ENCODE peak calls at places on chromosomes 6 and 20, in eight cellular contexts. K is fibroblast of lung, B is NCI-H1694, C is NCI-H748 treated with DMSO at 0.1 percent for 48 hours, I is HCT116, G is cardiac fibroblast, S is HFF-Myc, V is retina. R is an unnamed sample.

GRCh38 chr6:21201673-21202430 is 391.7 kb upstream of the SOX4 start:
- DNase-seq in G (no peak), V (no peak), C (peak; percentile 99), B (peak; percentile 79), K (no peak), I (no peak), S (no peak), R (peak; percentile 94)

GRCh38 chr20:1815502-1816085 is 79.6 kb upstream of the SIRPA start:
- DNase-seq in C (peak; percentile 66), K (no peak), I (no peak), G (no peak), S (no peak), B (no peak), V (no peak), R (no peak)

GRCh38 chr6:118786696-118787453 is 107.1 kb upstream of the ASF1A start:
- DNase-seq in S (no peak), K (no peak), C (no peak), G (no peak), B (no peak), I (no peak), V (no peak), R (no peak)

GRCh38 chr6:143684484-143684883 is 6.7 kb downstream of the PHACTR2 start:
- DNase-seq in I (no peak), S (no peak), B (no peak), G (no peak), K (no peak), C (no peak), V (no peak), R (no peak)

GRCh38 chr6:167551634-167552630 is 227.0 kb downstream of the TTLL2 start:
- DNase-seq in I (no peak), V (no peak), K (no peak), G (no peak), B (no peak), S (no peak), C (no peak), R (no peak)

GRCh38 chr6:142474446-142475289 is 172.9 kb downstream of the ADGRG6 start:
- DNase-seq in V (peak; percentile 53), K (peak; percentile 80), G (peak; percentile 73), C (peak; percentile 26), S (peak; percentile 33), B (peak; percentile 20), I (peak; percentile 77), R (peak; percentile 2)

GRCh38 chr6:125415921-125416320 is 114.2 kb upstream of the HDDC2 start:
- DNase-seq in V (no peak), K (peak; percentile 35), B (no peak), G (peak; percentile 67), I (no peak), S (no peak), C (no peak), R (no peak)

GRCh38 chr20:49672109-49672681 is 41.5 kb downstream of the B4GALT5 start:
- DNase-seq in K (no peak), C (no peak), G (no peak), S (no peak), I (no peak), V (no peak), B (no peak), R (no peak)

GRCh38 chr6:27275025-27275956 is 27.8 kb downstream of the PRSS16 start:
- DNase-seq in B (no peak), G (peak; percentile 65), C (peak; percentile 47), S (no peak), I (peak; percentile 38), K (no peak), V (no peak), R (no peak)

GRCh38 chr20:3934628-3935027 is 45.4 kb downstream of the PANK2 start:
- DNase-seq in K (peak; percentile 46), I (no peak), G (peak; percentile 44), C (no peak), V (no peak), S (no peak), B (no peak), R (no peak)

GRCh38 chr6:159445351-159445750 is 247.7 kb downstream of the SOD2 start:
- DNase-seq in I (no peak), V (no peak), G (no peak), C (no peak), S (no peak), B (no peak), K (no peak), R (no peak)

GRCh38 chr6:89566930-89567634 is 71.5 kb downstream of the LYRM2 start:
- DNase-seq in I (no peak), K (no peak), S (no peak), G (no peak), B (no peak), V (peak; percentile 87), C (peak; percentile 82), R (no peak)

GRCh38 chr6:161088676-161089328 is 97.2 kb downstream of the MAP3K4 start:
- DNase-seq in V (peak; percentile 29), S (no peak), I (no peak), B (no peak), G (no peak), K (peak; percentile 28), C (no peak), R (no peak)

GRCh38 chr6:139940741-139941712 is 566.6 kb upstream of the CITED2 start:
- DNase-seq in I (no peak), C (no peak), V (no peak), K (peak; percentile 46), B (no peak), G (peak; percentile 73), S (no peak), R (no peak)

GRCh38 chr6:104014560-104014959 is 845.2 kb downstream of the HACE1 start:
- DNase-seq in S (no peak), I (no peak), K (no peak), V (no peak), B (no peak), C (no peak), G (peak; percentile 28), R (no peak)

GRCh38 chr20:375265-375889 is 5.2 kb upstream of the TRIB3 start:
- DNase-seq in C (no peak), S (no peak), V (no peak), I (no peak), K (no peak), G (no peak), B (no peak), R (no peak)

GRCh38 chr6:69942485-69942884 is 76.1 kb downstream of the COL19A1 start:
- DNase-seq in V (no peak), B (no peak), C (no peak), S (no peak), I (no peak), G (peak; percentile 56), K (peak; percentile 17), R (no peak)

GRCh38 chr6:52596371-52597028 is 19.6 kb upstream of the TRAM2 start:
- DNase-seq in B (no peak), V (no peak), S (no peak), I (no peak), K (peak; percentile 89), G (peak; percentile 95), C (no peak), R (no peak)

GRCh38 chr20:38434770-38435554 is at the start of gene SNHG17:
- DNase-seq in G (peak; percentile 96), B (peak; percentile 67), V (peak; percentile 94), K (peak; percentile 96), I (peak; percentile 87), C (peak; percentile 66), S (peak; percentile 70), R (peak; percentile 92)

GRCh38 chr6:93828553-93828952 is 409.2 kb upstream of the EPHA7 start:
- DNase-seq in S (no peak), I (no peak), B (no peak), V (no peak), C (no peak), K (no peak), G (no peak), R (no peak)

GRCh38 chr6:36717871-36718540 is 20.4 kb downstream of the RAB44 start:
- DNase-seq in I (no peak), B (no peak), G (no peak), V (no peak), K (no peak), S (no peak), C (no peak), R (no peak)

GRCh38 chr6:149317656-149318571 is at the start of gene TAB2:
- DNase-seq in G (no peak), K (no peak), S (no peak), B (no peak), V (peak; percentile 68), C (no peak), I (no peak), R (no peak)

GRCh38 chr6:167789358-167789757 is 37.4 kb upstream of the AFDN start:
- DNase-seq in I (no peak), K (no peak), G (no peak), V (no peak), B (peak; percentile 15), S (no peak), C (no peak), R (no peak)

GRCh38 chr6:124430741-124431140 is 531.5 kb upstream of the RNF217 start:
- DNase-seq in V (no peak), G (no peak), C (no peak), I (no peak), K (no peak), S (no peak), B (no peak), R (no peak)

GRCh38 chr6:116536216-116536621 is 9.3 kb downstream of the TRAPPC3L start:
- DNase-seq in V (peak; percentile 58), K (peak; percentile 78), G (peak; percentile 85), C (peak; percentile 24), I (peak; percentile 64), S (no peak), B (peak; percentile 38), R (peak; percentile 16)

GRCh38 chr20:63189846-63190559 is 25.9 kb downstream of the YTHDF1 start:
- DNase-seq in B (no peak), I (no peak), V (no peak), S (no peak), K (no peak), G (no peak), C (no peak), R (no peak)

GRCh38 chr6:111550195-111550594 is 55.5 kb downstream of the TRAF3IP2 start:
- DNase-seq in S (no peak), K (no peak), G (no peak), V (no peak), I (no peak), B (no peak), C (no peak), R (no peak)

GRCh38 chr6:89299451-89299850 is 15.6 kb downstream of the GABRR2 start:
- DNase-seq in S (peak; percentile 25), I (peak; percentile 21), G (peak; percentile 36), V (no peak), C (no peak), B (no peak), K (no peak), R (no peak)

GRCh38 chr6:33330736-33331135 is 13.2 kb upstream of the ZBTB22 start:
- DNase-seq in C (no peak), S (no peak), V (no peak), I (no peak), K (no peak), B (no peak), G (no peak), R (no peak)

GRCh38 chr6:150499882-150500312 is 99.8 kb upstream of the PLEKHG1 start:
- DNase-seq in I (no peak), B (no peak), K (no peak), C (no peak), V (no peak), S (peak; percentile 33), G (no peak), R (no peak)